ENCODE peak calls at places on chromosomes 13 and 19, in five cellular contexts. O is EL, C is HTR-8/SVneo, Y is iPS DF 19.7, U is NCI-H1105. V is an unnamed sample.

GRCh38 chr13:69600811-69601210 is 506.8 kb upstream of the ATXN8OS start:
- DNase-seq in Y (no peak), O (no peak), U (no peak), C (no peak), V (no peak)

GRCh38 chr13:111247552-111247951 is 72.9 kb upstream of the TEX29 start:
- DNase-seq in C (no peak), U (no peak), O (no peak), Y (no peak), V (peak; percentile 99)

GRCh38 chr19:55418185-55418584 is 10.6 kb upstream of the UBE2S start:
- DNase-seq in U (peak; percentile 46), C (peak; percentile 89), Y (no peak), O (peak; percentile 87), V (peak; percentile 50)

GRCh38 chr19:13027557-13027956 is 32.3 kb downstream of the NFIX start:
- DNase-seq in C (no peak), U (no peak), Y (no peak), O (no peak), V (no peak)

GRCh38 chr13:64704121-64704520 is 2526.0 kb downstream of the PCDH9 start:
- DNase-seq in U (no peak), O (no peak), C (no peak), Y (no peak), V (no peak)

GRCh38 chr19:53432088-53432661 is 391 bp downstream of the ZNF761 start:
- DNase-seq in Y (no peak), C (no peak), O (peak; percentile 42), U (no peak), V (no peak)

GRCh38 chr13:51684076-51684475 is 99.8 kb downstream of the WDFY2 start:
- DNase-seq in U (no peak), Y (no peak), O (peak; percentile 26), C (no peak), V (no peak)

GRCh38 chr13:45119469-45119989 is 781 bp upstream of the GTF2F2 start:
- DNase-seq in U (no peak), O (peak; percentile 40), C (no peak), Y (no peak), V (no peak)

GRCh38 chr19:46761418-46761831 is 15.2 kb upstream of the STRN4 start:
- DNase-seq in U (no peak), O (no peak), Y (no peak), C (no peak), V (no peak)

GRCh38 chr13:50376895-50377575 is 361.8 kb downstream of the KCNRG start:
- DNase-seq in U (no peak), C (no peak), Y (peak; percentile 50), O (no peak), V (no peak)

GRCh38 chr19:11115042-11115441 is 25.8 kb downstream of the LDLR start:
- DNase-seq in C (no peak), Y (no peak), U (no peak), O (no peak), V (no peak)

GRCh38 chr13:101049166-101049850 is 367.0 kb downstream of the NALCN start:
- DNase-seq in C (no peak), Y (no peak), O (peak; percentile 7), U (no peak), V (no peak)

GRCh38 chr13:50529154-50529882 is 314.2 kb downstream of the DLEU7 start:
- DNase-seq in Y (no peak), O (no peak), C (no peak), U (peak; percentile 53), V (no peak)

GRCh38 chr19:35868172-35868822 is at the start of gene APLP1:
- DNase-seq in O (peak; percentile 53), U (peak; percentile 57), C (peak; percentile 67), Y (no peak), V (peak; percentile 57)